ENCODE peak calls at places on chromosome 7, in six cellular contexts. M is stimulated activated effector memory CD8-positive, alpha-beta T cell treated with anti-CD3 and anti-CD28 coated beads, Interleukin-12 subunit alpha, Interleukin-12 subunit beta, amount 100 ng/mL, for 72 hours; W is stimulated activated CD4-positive, alpha-beta T cell treated with anti-CD3 and anti-CD28 coated beads, Interleukin-1b, Interleukin-23, amount 100 ng/mL, for 1 hour; Q is tibial nerve; H is SW 1271; X is posterior cingulate gyrus. R is an unnamed sample.

GRCh38 chr7:7761974-7762769 is 43.8 kb upstream of the RPA3 start:
- DNase-seq in M (no peak), W (no peak), Q (peak; percentile 9), H (no peak), X (no peak), R (no peak)

GRCh38 chr7:143892527-143893300 is 9.3 kb downstream of the TCAF1 start:
- DNase-seq in M (no peak), W (no peak), Q (no peak), H (no peak), X (no peak), R (no peak)

GRCh38 chr7:113379746-113380145 is 261.4 kb upstream of the SMIM30 start:
- DNase-seq in M (no peak), W (no peak), Q (no peak), H (no peak), X (no peak), R (no peak)

GRCh38 chr7:126791306-126791705 is 461.4 kb downstream of the GRM8 start:
- DNase-seq in M (no peak), W (no peak), Q (no peak), H (no peak), X (no peak), R (no peak)

GRCh38 chr7:150935149-150935548 is 43.0 kb downstream of the KCNH2 start:
- DNase-seq in M (no peak), W (no peak), Q (no peak), H (no peak), X (peak; percentile 30), R (no peak)

GRCh38 chr7:120819861-120820260 is 38.1 kb downstream of the TSPAN12 start:
- DNase-seq in M (no peak), W (no peak), Q (no peak), H (no peak), X (no peak), R (no peak)

GRCh38 chr7:1368682-1369571 is 90.3 kb downstream of the MICALL2 start:
- DNase-seq in M (no peak), W (no peak), Q (no peak), H (peak; percentile 31), X (peak; percentile 74), R (no peak)

GRCh38 chr7:129386563-129386962 is 47.7 kb upstream of the STRIP2 start:
- DNase-seq in M (no peak), W (no peak), Q (no peak), H (no peak), X (no peak), R (no peak)

GRCh38 chr7:2720024-2720423 is 32.0 kb downstream of the AMZ1 start:
- DNase-seq in M (no peak), W (no peak), Q (no peak), H (no peak), X (peak; percentile 92), R (no peak)

GRCh38 chr7:121062684-121063279 is 74.3 kb downstream of the CPED1 start:
- DNase-seq in M (no peak), W (no peak), Q (no peak), H (no peak), X (no peak), R (no peak)

GRCh38 chr7:129831424-129832058 is 121.2 kb downstream of the UBE2H start:
- DNase-seq in M (no peak), W (no peak), Q (no peak), H (peak; percentile 86), X (no peak), R (no peak)

GRCh38 chr7:3302681-3303320 is 1.7 kb downstream of the SDK1 start:
- DNase-seq in M (no peak), W (no peak), Q (no peak), H (no peak), X (no peak), R (no peak)

GRCh38 chr7:83413425-83413824 is 235.5 kb downstream of the SEMA3E start:
- DNase-seq in M (no peak), W (no peak), Q (no peak), H (no peak), X (no peak), R (no peak)

GRCh38 chr7:57653262-57653830 is 203.4 kb downstream of the ZNF716 start:
- DNase-seq in M (no peak), W (no peak), Q (no peak), H (no peak), X (peak; percentile 80), R (no peak)

GRCh38 chr7:70387197-70387596 is 744.7 kb upstream of the GALNT17 start:
- DNase-seq in M (no peak), W (no peak), Q (no peak), H (no peak), X (no peak), R (no peak)

GRCh38 chr7:25952277-25953057 is 199.5 kb upstream of the NFE2L3 start:
- DNase-seq in M (no peak), W (no peak), Q (no peak), H (no peak), X (no peak), R (no peak)

GRCh38 chr7:150990416-150991186 is at the start of gene NOS3:
- DNase-seq in M (no peak), W (no peak), Q (no peak), H (no peak), X (peak; percentile 61), R (no peak)

GRCh38 chr7:101285171-101285570 is 36.4 kb downstream of the IFT22 start:
- DNase-seq in M (no peak), W (no peak), Q (no peak), H (no peak), X (peak; percentile 69), R (no peak)

GRCh38 chr7:149245244-149245643 is 5.8 kb downstream of the ZNF212 start:
- DNase-seq in M (no peak), W (no peak), Q (no peak), H (peak; percentile 36), X (no peak), R (no peak)

GRCh38 chr7:100830396-100830795 is 3.1 kb upstream of the EPHB4 start:
- DNase-seq in M (no peak), W (no peak), Q (no peak), H (no peak), X (no peak), R (no peak)

GRCh38 chr7:87627634-87627994 is 584 bp upstream of the RUNDC3B start:
- DNase-seq in M (no peak), W (no peak), Q (no peak), H (no peak), X (peak; percentile 87), R (no peak)

GRCh38 chr7:150397376-150398107 is 18.4 kb downstream of the ZNF775 start:
- DNase-seq in M (no peak), W (no peak), Q (no peak), H (no peak), X (peak; percentile 81), R (no peak)

GRCh38 chr7:116232402-116232749 is 22.0 kb downstream of the TES start:
- DNase-seq in M (no peak), W (no peak), Q (no peak), H (no peak), X (no peak), R (no peak)

GRCh38 chr7:42928754-42929153 is 3.2 kb downstream of the PSMA2 start:
- DNase-seq in M (no peak), W (no peak), Q (no peak), H (no peak), X (no peak), R (no peak)

GRCh38 chr7:95963446-95963990 is 191.2 kb downstream of the DYNC1I1 start:
- DNase-seq in M (no peak), W (no peak), Q (no peak), H (no peak), X (no peak), R (no peak)

GRCh38 chr7:27802977-27803376 is 63.0 kb downstream of the TAX1BP1 start:
- DNase-seq in M (no peak), W (no peak), Q (no peak), H (no peak), X (no peak), R (no peak)

GRCh38 chr7:128031901-128032604 is 816 bp upstream of the LRRC4 start:
- DNase-seq in M (peak; percentile 44), W (peak; percentile 17), Q (no peak), H (no peak), X (peak; percentile 93), R (no peak)

GRCh38 chr7:75617634-75618234 is 121.0 kb downstream of the HIP1 start:
- DNase-seq in M (peak; percentile 36), W (no peak), Q (peak; percentile 59), H (no peak), X (peak; percentile 89), R (no peak)

GRCh38 chr7:116897661-116898060 is 35.3 kb downstream of the CAPZA2 start:
- DNase-seq in M (no peak), W (no peak), Q (no peak), H (no peak), X (no peak), R (no peak)

GRCh38 chr7:82542665-82543064 is 99.1 kb upstream of the CACNA2D1 start:
- DNase-seq in M (no peak), W (no peak), Q (no peak), H (no peak), X (no peak), R (peak; percentile 27)

GRCh38 chr7:39357648-39358047 is 208.6 kb upstream of the YAE1 start:
- DNase-seq in M (no peak), W (no peak), Q (no peak), H (no peak), X (no peak), R (no peak)

GRCh38 chr7:27367179-27367929 is 124.8 kb downstream of the EVX1 start:
- DNase-seq in M (no peak), W (no peak), Q (no peak), H (no peak), X (no peak), R (no peak)

GRCh38 chr7:78345979-78346378 is 547.4 kb downstream of the PHTF2 start:
- DNase-seq in M (no peak), W (no peak), Q (no peak), H (no peak), X (no peak), R (no peak)

GRCh38 chr7:17123020-17123419 is 175.4 kb upstream of the AHR start:
- DNase-seq in M (no peak), W (no peak), Q (no peak), H (no peak), X (no peak), R (no peak)

GRCh38 chr7:155456772-155457543 is 971 bp upstream of the EN2 start:
- DNase-seq in M (no peak), W (no peak), Q (peak; percentile 42), H (peak; percentile 58), X (peak; percentile 97), R (no peak)

GRCh38 chr7:121212031-121212430 is 116.8 kb upstream of the WNT16 start:
- DNase-seq in M (no peak), W (no peak), Q (no peak), H (no peak), X (no peak), R (no peak)

R was measured in glomerular endothelial cell.